ENCODE peak calls at places on chromosomes 11 and 22, in ten cellular contexts. V is GM23248; Y is activated CD4-positive, CD25-positive, alpha-beta regulatory T cell treated with anti-CD3 and anti-CD28 coated beads, Interleukin-2, amount 50 U/mL, for 72 hours; B is transverse colon; T is activated T-cell treated with anti-CD3 and anti-CD28 coated beads for 1 hour; L is foreskin keratinocyte; U is psoas muscle; O is D341Med; M is ACHN; I is putamen. K is an unnamed sample.

GRCh38 chr22:26689553-26690301 is 32.3 kb downstream of the MIAT start:
- DNase-seq in M (no peak), I (peak; percentile 17), T (no peak), Y (no peak), V (no peak), U (no peak), O (no peak), L (no peak), B (no peak), K (no peak)

GRCh38 chr22:46267431-46268279 is at the start of gene TTC38:
- DNase-seq in V (peak; percentile 87), T (peak; percentile 39), M (peak; percentile 74), B (peak; percentile 94), U (peak; percentile 97), I (peak; percentile 85), Y (peak; percentile 67), O (peak; percentile 94), L (peak; percentile 8), K (peak; percentile 70)

GRCh38 chr11:75639752-75640151 is 29.1 kb downstream of the MAP6 start:
- DNase-seq in O (peak; percentile 85), Y (no peak), B (peak; percentile 50), V (peak; percentile 38), U (peak; percentile 58), L (no peak), I (peak; percentile 78), T (no peak), M (no peak), K (no peak)

GRCh38 chr11:15735711-15736110 is 620.6 kb downstream of the SOX6 start:
- DNase-seq in L (no peak), Y (no peak), T (no peak), M (no peak), B (no peak), O (no peak), U (no peak), I (no peak), V (no peak), K (no peak)

GRCh38 chr11:95371147-95371546 is 140.1 kb upstream of the SESN3 start:
- DNase-seq in B (no peak), U (no peak), L (no peak), M (no peak), T (no peak), V (no peak), O (no peak), I (no peak), Y (no peak), K (no peak)

GRCh38 chr11:35029979-35030378 is 109.0 kb upstream of the CD44 start:
- DNase-seq in B (no peak), Y (no peak), I (no peak), M (peak; percentile 14), L (peak; percentile 74), O (no peak), T (no peak), V (peak; percentile 97), U (no peak), K (no peak)

GRCh38 chr11:112977620-112978212 is 16.5 kb downstream of the NCAM1 start:
- DNase-seq in V (peak; percentile 77), L (no peak), T (no peak), B (no peak), Y (no peak), M (no peak), I (peak; percentile 93), U (peak; percentile 25), O (no peak), K (no peak)

GRCh38 chr11:67376421-67376820 is 3.0 kb upstream of the CLCF1 start:
- DNase-seq in O (no peak), B (no peak), I (no peak), Y (no peak), V (no peak), U (no peak), L (no peak), M (no peak), T (no peak), K (no peak)

GRCh38 chr11:67240575-67241389 is 25.5 kb upstream of the GRK2 start:
- DNase-seq in T (peak; percentile 63), V (peak; percentile 92), M (peak; percentile 57), B (peak; percentile 82), I (peak; percentile 68), O (peak; percentile 74), U (peak; percentile 57), Y (peak; percentile 76), L (peak; percentile 64), K (no peak)

GRCh38 chr22:44337658-44338004 is 24.9 kb upstream of the SHISAL1 start:
- DNase-seq in B (peak; percentile 22), L (no peak), Y (no peak), M (peak; percentile 65), V (peak; percentile 94), U (no peak), I (peak; percentile 13), O (no peak), T (no peak), K (no peak)

GRCh38 chr22:17403906-17404305 is 34.6 kb downstream of the CECR2 start:
- DNase-seq in Y (no peak), O (no peak), I (no peak), V (no peak), U (no peak), L (no peak), B (no peak), T (no peak), M (no peak), K (no peak)

GRCh38 chr11:96306933-96307747 is 35.9 kb downstream of the MAML2 start:
- DNase-seq in B (peak; percentile 90), T (no peak), V (peak; percentile 99), U (peak; percentile 60), L (peak; percentile 94), O (peak; percentile 36), I (peak; percentile 43), Y (no peak), M (peak; percentile 94), K (no peak)

GRCh38 chr11:61294717-61295595 is at the start of gene VWCE:
- DNase-seq in M (peak; percentile 69), T (peak; percentile 44), Y (peak; percentile 67), I (no peak), U (peak; percentile 58), V (peak; percentile 82), B (peak; percentile 38), L (peak; percentile 36), O (peak; percentile 92), K (peak; percentile 75)

GRCh38 chr22:23825246-23825905 is 13.4 kb downstream of the DERL3 start:
- DNase-seq in Y (no peak), O (no peak), U (no peak), V (no peak), L (no peak), B (no peak), I (no peak), T (no peak), M (no peak), K (no peak)

GRCh38 chr11:12088047-12088481 is 22.3 kb upstream of the MICAL2 start:
- DNase-seq in Y (no peak), T (no peak), O (no peak), U (no peak), I (no peak), V (peak; percentile 90), L (peak; percentile 93), B (peak; percentile 61), M (peak; percentile 60), K (no peak)

K was measured in WTC11.